ENCODE peak calls at places on chromosome 20, in five cellular contexts. R, Q, F, J and V are unnamed samples.

GRCh38 chr20:3654326-3655031 is 8.7 kb downstream of the GFRA4 start:
- DNase-seq in Q (no peak), F (no peak), J (no peak), R (no peak), V (no peak)

GRCh38 chr20:17969884-17970409 is 1.1 kb downstream of the MGME1 start:
- DNase-seq in F (peak), Q (peak), R (no peak), J (no peak), V (no peak)

GRCh38 chr20:47125553-47126373 is 230.7 kb downstream of the ZMYND8 start:
- DNase-seq in Q (no peak), F (no peak), J (peak), R (no peak), V (no peak)

GRCh38 chr20:64271636-64272035 is 16.1 kb downstream of the PCMTD2 start:
- DNase-seq in Q (no peak), F (no peak), R (no peak), J (no peak), V (no peak)

GRCh38 chr20:47561603-47562583 is 60.2 kb downstream of the NCOA3 start:
- DNase-seq in R (no peak), J (no peak), Q (no peak), F (no peak), V (no peak)

GRCh38 chr20:1761598-1761997 is 104.0 kb upstream of the SIRPG start:
- DNase-seq in F (no peak), Q (no peak), R (no peak), J (no peak), V (no peak)

GRCh38 chr20:23244207-23244915 is 106.2 kb upstream of the NXT1 start:
- DNase-seq in J (no peak), R (no peak), Q (peak), F (no peak), V (no peak)

GRCh38 chr20:32580970-32581838 is 3.9 kb downstream of the NOL4L start:
- DNase-seq in J (no peak), F (no peak), Q (peak), R (no peak), V (peak)

GRCh38 chr20:48411265-48411664 is 416.5 kb downstream of the PREX1 start:
- DNase-seq in Q (no peak), J (no peak), F (no peak), R (no peak), V (no peak)

GRCh38 chr20:63968928-63969760 is 586 bp downstream of the ZNF512B start:
- DNase-seq in Q (peak), F (no peak), R (peak), J (no peak), V (peak)

GRCh38 chr20:35806075-35806474 is 34.3 kb downstream of the PHF20 start:
- DNase-seq in R (no peak), J (no peak), F (no peak), Q (no peak), V (no peak)

GRCh38 chr20:40835321-40835720 is 146.3 kb upstream of the MAFB start:
- DNase-seq in R (no peak), F (no peak), Q (no peak), J (no peak), V (no peak)

GRCh38 chr20:11296221-11296620 is 621.5 kb upstream of the BTBD3 start:
- DNase-seq in Q (no peak), R (no peak), F (no peak), J (no peak), V (no peak)

GRCh38 chr20:33444797-33445560 is 1.4 kb upstream of the SNTA1 start:
- DNase-seq in J (no peak), R (no peak), Q (no peak), F (no peak), V (no peak)